ENCODE peak calls at places on chromosomes 13 and 19, in ten cellular contexts. One of them, this sample, is unnamed. For H3K9me3, the result is how much of the 10 kb centered on the place peaks cover.

GRCh38 chr19:54489341-54489740 is 13.3 kb upstream of the LAIR2 start:
- DNase-seq in vagina: no peak
- DNase-seq in cardiac muscle cell: no peak
- DNase-seq in testis: no peak
- DNase-seq in lung: no peak
- DNase-seq in adrenal gland: no peak
- DNase-seq in GM23248: no peak
- DNase-seq in ascending aorta: no peak
- DNase-seq in IMR-90: no peak
- DNase-seq in CD4-positive, alpha-beta T cell: no peak
- DNase-seq in this sample: no peak

GRCh38 chr13:44421853-44422525 is 48.4 kb downstream of the SERP2 start:
- DNase-seq in vagina: peak
- DNase-seq in CD4-positive, alpha-beta T cell: no peak
- DNase-seq in GM23248: no peak
- DNase-seq in ascending aorta: no peak
- DNase-seq in IMR-90: no peak
- DNase-seq in adrenal gland: no peak
- DNase-seq in cardiac muscle cell: no peak
- DNase-seq in testis: no peak
- DNase-seq in lung: no peak
- DNase-seq in this sample: no peak

GRCh38 chr13:45678282-45678681 is 23.8 kb upstream of the CBY2 start:
- DNase-seq in lung: no peak
- DNase-seq in cardiac muscle cell: no peak
- DNase-seq in vagina: no peak
- DNase-seq in adrenal gland: no peak
- DNase-seq in testis: no peak
- DNase-seq in GM23248: no peak
- DNase-seq in CD4-positive, alpha-beta T cell: no peak
- DNase-seq in IMR-90: no peak
- DNase-seq in ascending aorta: no peak
- DNase-seq in this sample: no peak

GRCh38 chr13:29496241-29496712 is 99.2 kb downstream of the SLC7A1 start:
- DNase-seq in CD4-positive, alpha-beta T cell: no peak
- DNase-seq in vagina: no peak
- DNase-seq in adrenal gland: no peak
- DNase-seq in testis: peak
- DNase-seq in GM23248: no peak
- DNase-seq in cardiac muscle cell: no peak
- DNase-seq in lung: no peak
- DNase-seq in ascending aorta: peak
- DNase-seq in IMR-90: no peak
- DNase-seq in this sample: no peak

GRCh38 chr13:68428292-68428691 is 1198.2 kb upstream of the PCDH9 start:
- DNase-seq in lung: no peak
- DNase-seq in cardiac muscle cell: no peak
- DNase-seq in testis: no peak
- DNase-seq in adrenal gland: no peak
- DNase-seq in vagina: no peak
- DNase-seq in GM23248: no peak
- DNase-seq in CD4-positive, alpha-beta T cell: no peak
- DNase-seq in IMR-90: no peak
- DNase-seq in ascending aorta: no peak
- DNase-seq in this sample: no peak

GRCh38 chr13:97631158-97631557 is 197.2 kb downstream of the RAP2A start:
- DNase-seq in GM23248: no peak
- DNase-seq in ascending aorta: no peak
- DNase-seq in lung: no peak
- DNase-seq in IMR-90: no peak
- DNase-seq in CD4-positive, alpha-beta T cell: no peak
- DNase-seq in vagina: no peak
- DNase-seq in testis: no peak
- DNase-seq in adrenal gland: no peak
- DNase-seq in cardiac muscle cell: no peak
- DNase-seq in this sample: no peak

GRCh38 chr19:13781547-13781946 is 7.3 kb downstream of the C19orf53 start:
- DNase-seq in GM23248: peak
- DNase-seq in vagina: no peak
- DNase-seq in cardiac muscle cell: peak
- DNase-seq in lung: peak
- DNase-seq in testis: peak
- DNase-seq in adrenal gland: peak
- DNase-seq in IMR-90: peak
- DNase-seq in CD4-positive, alpha-beta T cell: no peak
- DNase-seq in ascending aorta: peak
- DNase-seq in this sample: no peak

GRCh38 chr19:8607386-8607785 is 3.1 kb downstream of the ADAMTS10 start:
- DNase-seq in ascending aorta: no peak
- DNase-seq in vagina: no peak
- DNase-seq in testis: peak
- DNase-seq in IMR-90: peak
- DNase-seq in cardiac muscle cell: no peak
- DNase-seq in GM23248: peak
- DNase-seq in CD4-positive, alpha-beta T cell: no peak
- DNase-seq in lung: no peak
- DNase-seq in adrenal gland: no peak
- DNase-seq in this sample: no peak

GRCh38 chr13:80550856-80551532 is 210.1 kb upstream of the SPRY2 start:
- DNase-seq in testis: no peak
- DNase-seq in lung: no peak
- DNase-seq in GM23248: no peak
- DNase-seq in vagina: no peak
- DNase-seq in CD4-positive, alpha-beta T cell: no peak
- DNase-seq in IMR-90: no peak
- DNase-seq in cardiac muscle cell: no peak
- DNase-seq in adrenal gland: no peak
- DNase-seq in ascending aorta: no peak
- DNase-seq in this sample: no peak

GRCh38 chr19:2330632-2331284 is 2.3 kb downstream of the SPPL2B start:
- DNase-seq in CD4-positive, alpha-beta T cell: no peak
- DNase-seq in lung: no peak
- DNase-seq in adrenal gland: no peak
- DNase-seq in vagina: no peak
- DNase-seq in testis: no peak
- DNase-seq in cardiac muscle cell: no peak
- DNase-seq in IMR-90: no peak
- DNase-seq in ascending aorta: no peak
- DNase-seq in GM23248: no peak
- DNase-seq in this sample: no peak

GRCh38 chr19:14695471-14695870 is 5.6 kb downstream of the ZNF333 start:
- DNase-seq in cardiac muscle cell: no peak
- DNase-seq in GM23248: no peak
- DNase-seq in testis: no peak
- DNase-seq in CD4-positive, alpha-beta T cell: no peak
- DNase-seq in lung: no peak
- DNase-seq in IMR-90: no peak
- DNase-seq in adrenal gland: no peak
- DNase-seq in ascending aorta: no peak
- DNase-seq in vagina: no peak
- DNase-seq in this sample: no peak

DNA sequence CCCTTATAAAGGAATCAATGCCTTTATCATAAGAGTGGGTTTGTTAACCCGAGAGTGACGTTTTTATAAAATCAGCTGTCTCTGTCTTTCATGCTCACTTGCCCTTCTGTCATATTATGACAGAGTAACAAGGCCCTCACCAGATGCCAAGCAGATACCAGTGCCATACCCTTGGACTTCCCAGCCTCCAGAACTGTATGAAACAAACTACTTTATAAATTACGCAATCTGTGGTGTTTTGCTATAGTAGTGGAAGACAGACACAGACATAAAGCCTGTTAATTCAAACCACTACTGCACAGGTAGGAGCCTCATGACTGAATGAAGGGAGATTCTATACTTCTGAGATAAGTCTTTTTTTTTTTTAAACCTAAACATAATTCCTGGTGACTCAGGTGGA is 4.6 kb downstream of the VN1R1 start:
- DNase-seq in lung: no peak
- DNase-seq in CD4-positive, alpha-beta T cell: no peak
- DNase-seq in IMR-90: no peak
- DNase-seq in testis: no peak
- DNase-seq in ascending aorta: no peak
- DNase-seq in cardiac muscle cell: no peak
- DNase-seq in GM23248: no peak
- DNase-seq in vagina: no peak
- DNase-seq in adrenal gland: no peak
- DNase-seq in this sample: no peak
- H3K9me3 ChIP-seq in lung: under half
- H3K9me3 ChIP-seq in CD4-positive, alpha-beta T cell: under half
- H3K9me3 ChIP-seq in IMR-90: under half
- H3K9me3 ChIP-seq in testis: under half
- H3K9me3 ChIP-seq in ascending aorta: under half
- H3K9me3 ChIP-seq in cardiac muscle cell: under half
- H3K9me3 ChIP-seq in GM23248: under half
- H3K9me3 ChIP-seq in vagina: under half
- H3K9me3 ChIP-seq in adrenal gland: under half
- H3K9me3 ChIP-seq in this sample: under half

GRCh38 chr19:51586103-51586728 is 15.1 kb downstream of the ZNF175 start:
- DNase-seq in vagina: no peak
- DNase-seq in cardiac muscle cell: no peak
- DNase-seq in adrenal gland: no peak
- DNase-seq in testis: no peak
- DNase-seq in IMR-90: no peak
- DNase-seq in ascending aorta: no peak
- DNase-seq in lung: no peak
- DNase-seq in CD4-positive, alpha-beta T cell: no peak
- DNase-seq in GM23248: no peak
- DNase-seq in this sample: no peak
- H3K9me3 ChIP-seq in vagina: under half
- H3K9me3 ChIP-seq in cardiac muscle cell: under half
- H3K9me3 ChIP-seq in adrenal gland: under half
- H3K9me3 ChIP-seq in testis: under half
- H3K9me3 ChIP-seq in IMR-90: under half
- H3K9me3 ChIP-seq in ascending aorta: under half
- H3K9me3 ChIP-seq in lung: under half
- H3K9me3 ChIP-seq in CD4-positive, alpha-beta T cell: half or more
- H3K9me3 ChIP-seq in GM23248: under half
- H3K9me3 ChIP-seq in this sample: under half

DNA sequence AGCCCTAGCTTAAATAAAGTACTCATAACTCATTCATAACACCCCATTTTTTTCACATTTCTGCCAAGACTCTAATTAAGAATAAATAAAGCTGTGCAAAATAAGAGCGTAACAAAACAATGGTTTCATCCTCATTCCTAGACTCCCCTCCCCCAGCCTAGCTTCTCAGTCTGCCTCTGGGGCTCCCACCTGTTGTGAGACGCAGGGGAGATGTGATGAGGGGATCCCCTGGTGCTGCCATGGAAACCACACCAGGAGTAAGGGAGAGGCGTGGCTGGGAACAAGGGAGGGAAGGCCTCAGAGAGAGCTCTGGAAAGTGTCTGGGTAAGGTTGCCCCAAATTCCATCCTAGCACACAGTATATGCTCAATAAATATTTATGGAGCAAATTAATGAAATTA is 93.3 kb upstream of the USP29 start:
- DNase-seq in ascending aorta: no peak
- DNase-seq in cardiac muscle cell: no peak
- DNase-seq in GM23248: no peak
- DNase-seq in adrenal gland: no peak
- DNase-seq in testis: no peak
- DNase-seq in IMR-90: no peak
- DNase-seq in CD4-positive, alpha-beta T cell: no peak
- DNase-seq in vagina: no peak
- DNase-seq in lung: no peak
- DNase-seq in this sample: no peak
- H3K9me3 ChIP-seq in ascending aorta: under half
- H3K9me3 ChIP-seq in cardiac muscle cell: under half
- H3K9me3 ChIP-seq in GM23248: under half
- H3K9me3 ChIP-seq in adrenal gland: under half
- H3K9me3 ChIP-seq in testis: under half
- H3K9me3 ChIP-seq in IMR-90: under half
- H3K9me3 ChIP-seq in CD4-positive, alpha-beta T cell: under half
- H3K9me3 ChIP-seq in vagina: under half
- H3K9me3 ChIP-seq in lung: under half
- H3K9me3 ChIP-seq in this sample: under half

DNA sequence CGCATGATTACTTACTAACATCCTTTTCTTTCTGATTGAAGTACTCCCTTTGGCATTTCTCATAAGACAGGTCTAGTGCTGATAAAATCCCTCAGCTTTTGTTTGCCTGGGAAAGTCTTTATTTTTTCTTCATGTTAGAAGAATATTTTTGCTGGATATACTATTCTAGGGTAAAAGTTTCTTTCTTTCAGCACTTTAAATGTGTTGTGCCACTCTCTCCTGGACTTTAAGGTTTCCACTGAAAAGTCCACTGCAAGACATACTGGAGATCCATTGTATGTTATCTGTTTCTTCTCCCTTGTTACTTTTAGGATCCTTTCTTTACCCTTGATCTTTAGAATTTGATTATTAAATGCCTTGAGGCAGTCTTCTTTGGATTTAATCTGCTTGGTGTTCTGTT is 796.7 kb downstream of the UQCRFS1 start:
- DNase-seq in adrenal gland: no peak
- DNase-seq in lung: no peak
- DNase-seq in vagina: no peak
- DNase-seq in cardiac muscle cell: no peak
- DNase-seq in testis: no peak
- DNase-seq in GM23248: no peak
- DNase-seq in IMR-90: no peak
- DNase-seq in ascending aorta: no peak
- DNase-seq in CD4-positive, alpha-beta T cell: no peak
- DNase-seq in this sample: no peak
- H3K9me3 ChIP-seq in adrenal gland: under half
- H3K9me3 ChIP-seq in lung: under half
- H3K9me3 ChIP-seq in vagina: under half
- H3K9me3 ChIP-seq in cardiac muscle cell: under half
- H3K9me3 ChIP-seq in testis: under half
- H3K9me3 ChIP-seq in GM23248: under half
- H3K9me3 ChIP-seq in IMR-90: under half
- H3K9me3 ChIP-seq in ascending aorta: under half
- H3K9me3 ChIP-seq in CD4-positive, alpha-beta T cell: under half
- H3K9me3 ChIP-seq in this sample: under half

DNA sequence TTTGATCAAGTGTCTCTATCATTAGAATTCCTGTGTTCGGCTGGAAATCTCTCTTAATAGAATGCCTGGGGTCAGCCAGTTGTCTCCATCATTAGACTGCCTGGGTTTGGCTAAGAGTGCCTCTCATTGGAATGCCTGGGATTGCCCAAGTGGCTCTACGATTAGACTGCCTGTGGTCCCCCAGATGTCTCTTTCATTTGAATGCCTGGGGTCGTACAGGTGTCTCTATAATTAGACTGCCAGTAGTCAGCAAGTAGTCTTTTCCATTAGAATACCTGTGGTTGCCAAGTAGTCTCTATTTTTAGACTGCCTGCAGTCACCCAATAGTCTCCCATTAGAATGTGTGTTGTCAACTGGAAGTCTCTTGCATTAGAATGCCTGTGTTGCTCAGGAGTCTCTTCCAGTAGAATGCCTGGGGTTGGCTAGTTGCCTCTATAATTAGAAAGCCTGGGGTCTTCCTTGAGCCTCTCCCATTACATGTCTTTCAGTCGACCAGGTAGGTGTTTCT is 1523.2 kb downstream of the UQCRFS1 start:
- DNase-seq in lung: no peak
- DNase-seq in IMR-90: no peak
- DNase-seq in CD4-positive, alpha-beta T cell: no peak
- DNase-seq in adrenal gland: no peak
- DNase-seq in vagina: peak
- DNase-seq in testis: no peak
- DNase-seq in ascending aorta: no peak
- DNase-seq in cardiac muscle cell: no peak
- DNase-seq in GM23248: no peak
- DNase-seq in this sample: no peak
- H3K9me3 ChIP-seq in lung: under half
- H3K9me3 ChIP-seq in IMR-90: under half
- H3K9me3 ChIP-seq in CD4-positive, alpha-beta T cell: under half
- H3K9me3 ChIP-seq in adrenal gland: under half
- H3K9me3 ChIP-seq in vagina: under half
- H3K9me3 ChIP-seq in testis: under half
- H3K9me3 ChIP-seq in ascending aorta: under half
- H3K9me3 ChIP-seq in cardiac muscle cell: under half
- H3K9me3 ChIP-seq in GM23248: under half
- H3K9me3 ChIP-seq in this sample: under half